ENCODE peak calls at places on chromosomes 5 and 9, in nine cellular contexts. A is CD8-positive, alpha-beta T cell; O is fibroblast of lung; J is CD4-positive, CD25-positive, alpha-beta regulatory T cell; M is astrocyte; X is CD8-positive, alpha-beta memory T cell; N is cardiac muscle cell; Z is GM23248; S is right cardiac atrium. L is an unnamed sample.

GRCh38 chr5:370959-371810 is 49.7 kb downstream of the AHRR start:
- DNase-seq in J (no peak), X (no peak), A (no peak), M (no peak), N (no peak), O (no peak), S (no peak), Z (peak; percentile 55), L (no peak)

GRCh38 chr5:72543365-72543764 is 36.2 kb upstream of the ZNF366 start:
- DNase-seq in Z (peak; percentile 63), M (peak; percentile 91), N (peak; percentile 94), S (no peak), J (no peak), A (no peak), X (no peak), O (peak; percentile 91), L (no peak)

GRCh38 chr5:127608077-127608660 is 40.7 kb upstream of the CTXN3 start:
- DNase-seq in X (no peak), A (no peak), Z (no peak), O (peak; percentile 69), S (no peak), M (peak; percentile 63), N (no peak), J (no peak), L (no peak)

GRCh38 chr5:132475939-132476852 is 14.4 kb downstream of the IRF1 start:
- DNase-seq in A (peak; percentile 30), J (no peak), X (no peak), O (no peak), M (no peak), N (no peak), Z (no peak), S (no peak), L (no peak)

GRCh38 chr9:92706218-92706940 is 36.4 kb upstream of the IPPK start:
- DNase-seq in X (no peak), Z (peak; percentile 67), N (peak; percentile 39), S (no peak), A (peak; percentile 56), J (peak; percentile 18), M (no peak), O (no peak), L (no peak)

GRCh38 chr9:21616082-21616778 is 134.1 kb upstream of the IFNE start:
- DNase-seq in S (no peak), O (peak; percentile 100), A (no peak), M (peak; percentile 100), J (no peak), Z (peak; percentile 97), N (peak; percentile 89), X (no peak), L (no peak)

GRCh38 chr9:98764351-98764750 is 32.0 kb downstream of the ANKS6 start:
- DNase-seq in X (no peak), J (no peak), Z (peak; percentile 26), M (peak; percentile 3), O (peak; percentile 19), A (no peak), N (no peak), S (no peak), L (no peak)

GRCh38 chr5:137629646-137630045 is 106.2 kb downstream of the KLHL3 start:
- DNase-seq in M (peak; percentile 30), Z (peak; percentile 71), X (no peak), J (no peak), S (no peak), A (no peak), O (peak; percentile 46), N (peak; percentile 77), L (no peak)

GRCh38 chr5:101977729-101978345 is 318.2 kb downstream of the SLCO4C1 start:
- DNase-seq in M (peak; percentile 40), J (no peak), A (no peak), X (no peak), N (peak; percentile 57), O (peak; percentile 52), Z (peak; percentile 60), S (no peak), L (no peak)

GRCh38 chr9:100317706-100318105 is 35.0 kb downstream of the TEX10 start:
- DNase-seq in J (no peak), S (no peak), Z (peak; percentile 72), X (no peak), M (peak; percentile 56), A (no peak), O (peak; percentile 68), N (peak; percentile 35), L (no peak)

GRCh38 chr5:158874343-158874742 is 225.4 kb downstream of the EBF1 start:
- DNase-seq in X (no peak), O (no peak), A (no peak), Z (no peak), N (no peak), M (no peak), J (no peak), S (no peak), L (no peak)

GRCh38 chr5:87243161-87243877 is 24.4 kb upstream of the RASA1 start:
- DNase-seq in M (peak; percentile 57), O (peak; percentile 63), X (no peak), J (no peak), A (no peak), S (no peak), N (peak; percentile 77), Z (peak; percentile 91), L (no peak)

GRCh38 chr9:16413509-16414016 is 456.9 kb downstream of the BNC2 start:
- DNase-seq in J (no peak), A (no peak), X (no peak), N (peak; percentile 100), Z (peak; percentile 92), O (peak; percentile 91), S (no peak), M (peak; percentile 92), L (no peak)

GRCh38 chr9:128782669-128783068 is 4.4 kb upstream of the TBC1D13 start:
- DNase-seq in A (no peak), M (no peak), S (no peak), O (no peak), Z (no peak), X (no peak), N (no peak), J (no peak), L (no peak)

GRCh38 chr9:128787583-128788156 is 617 bp downstream of the TBC1D13 start:
- DNase-seq in X (no peak), A (no peak), M (no peak), J (no peak), N (peak; percentile 24), Z (peak; percentile 61), S (peak; percentile 63), O (peak; percentile 14), L (no peak)

GRCh38 chr9:128786681-128787582 is at the start of gene TBC1D13:
- DNase-seq in A (peak; percentile 89), N (peak; percentile 91), Z (peak; percentile 92), J (peak; percentile 86), S (peak; percentile 95), M (peak; percentile 57), X (peak; percentile 90), O (peak; percentile 78), L (peak; percentile 98)

GRCh38 chr9:128788445-128788844 is 1.4 kb downstream of the TBC1D13 start:
- DNase-seq in A (no peak), N (no peak), J (no peak), Z (no peak), S (no peak), M (no peak), O (no peak), X (no peak), L (no peak)

GRCh38 chr9:128785427-128785826 is 1.6 kb upstream of the TBC1D13 start:
- DNase-seq in Z (no peak), A (no peak), X (no peak), J (no peak), S (no peak), N (no peak), O (no peak), M (no peak), L (no peak)
- H3K27ac ChIP-seq in Z (no peak overlapping the region), A (no peak overlapping the region), X (no peak overlapping the region), J (no peak overlapping the region), S (no peak overlapping the region), N (no peak overlapping the region), O (no peak overlapping the region), M (no peak overlapping the region), L (no peak overlapping the region)

GRCh38 chr5:123089971-123090640 is 1.1 kb downstream of the PRDM6 start:
- DNase-seq in A (no peak), Z (peak; percentile 70), S (peak; percentile 69), M (no peak), N (peak; percentile 62), O (peak; percentile 25), J (no peak), X (no peak), L (peak; percentile 88)

GRCh38 chr5:123091988-123092583 is 3.0 kb downstream of the PRDM6 start:
- DNase-seq in A (no peak), Z (no peak), S (no peak), M (no peak), O (peak; percentile 10), J (no peak), X (no peak), N (no peak), L (no peak)

GRCh38 chr5:123089572-123089970 is 530 bp downstream of the PRDM6 start:
- DNase-seq in M (no peak), O (peak; percentile 34), X (no peak), J (no peak), N (peak; percentile 67), A (no peak), Z (peak; percentile 73), S (peak; percentile 74), L (peak; percentile 86)

GRCh38 chr5:123091258-123091987 is 2.4 kb downstream of the PRDM6 start:
- DNase-seq in S (no peak), J (no peak), Z (no peak), A (no peak), M (no peak), X (no peak), N (no peak), O (peak; percentile 16), L (no peak)

DNA sequence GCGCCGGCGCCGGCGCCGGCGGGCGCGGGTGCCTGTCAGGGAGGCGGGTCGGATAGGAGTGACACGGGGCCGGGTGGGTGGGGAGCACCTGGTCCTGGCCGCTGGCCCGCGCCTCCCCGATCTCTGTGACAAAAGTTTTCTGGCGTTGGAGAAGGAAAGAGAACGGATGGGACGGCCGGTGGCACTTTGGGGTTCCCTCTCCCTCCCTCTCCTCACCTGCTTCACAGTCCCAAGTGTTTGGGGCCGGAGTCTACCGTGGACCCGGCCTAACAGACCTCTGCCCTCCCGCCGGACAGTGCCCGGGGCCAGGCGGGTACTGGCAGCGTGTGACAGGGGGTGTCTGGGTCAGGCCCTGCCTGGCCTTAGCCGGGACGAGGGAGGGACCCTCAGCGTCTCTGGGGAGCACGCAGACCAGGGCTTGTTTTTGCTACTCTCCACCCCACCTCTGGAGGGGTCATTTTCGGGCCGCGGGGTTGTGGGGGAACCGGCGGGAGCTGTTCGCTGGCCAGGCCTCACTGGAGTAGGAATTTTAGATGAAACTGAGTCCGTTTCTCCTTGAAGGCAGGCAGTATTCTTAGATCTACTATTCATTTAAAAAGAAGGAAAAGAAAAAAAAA is 1.7 kb downstream of the PRDM6 start:
- DNase-seq in M (no peak), O (no peak), J (no peak), Z (no peak), A (no peak), S (peak; percentile 52), N (no peak), X (no peak), L (no peak)
- H3K4me3 ChIP-seq in M (no peak overlapping the region), O (peak overlapping the region; percentile 99), J (no peak overlapping the region), Z (peak overlapping the region; percentile 80), A (no peak overlapping the region), S (peak overlapping the region; percentile 81), N (peak overlapping the region; percentile 69), X (no peak overlapping the region), L (peak overlapping the region; percentile 58)

GRCh38 chr9:121200346-121200745 is 1.3 kb downstream of the RAB14 start:
- DNase-seq in X (no peak), Z (peak; percentile 26), S (no peak), M (no peak), N (no peak), J (no peak), A (no peak), O (no peak), L (no peak)
- H3K27ac ChIP-seq in X (peak overlapping the region; percentile 79), Z (peak overlapping the region; percentile 82), S (no peak overlapping the region), M (peak overlapping the region; percentile 81), N (peak overlapping the region; percentile 97), J (peak overlapping the region; percentile 93), A (peak overlapping the region; percentile 79), O (peak overlapping the region; percentile 76), L (peak overlapping the region; percentile 94)

GRCh38 chr9:71544464-71544863 is 223.8 kb downstream of the CEMIP2 start:
- DNase-seq in N (no peak), S (no peak), X (no peak), O (no peak), M (no peak), Z (no peak), J (no peak), A (no peak), L (no peak)
- H3K4me3 ChIP-seq in N (no peak overlapping the region), S (no peak overlapping the region), X (no peak overlapping the region), O (no peak overlapping the region), M (no peak overlapping the region), Z (no peak overlapping the region), J (no peak overlapping the region), A (no peak overlapping the region), L (no peak overlapping the region)